ENCODE peak calls at places on chromosomes 6 and 20, in nine cellular contexts. W is GM06990; V is spleen; A is naive thymus-derived CD4-positive, alpha-beta T cell; D is pancreas; Z is kidney; K is Caco-2; I is fibroblast of lung; U is heart left ventricle. J is an unnamed sample. For H3K36me3, the result is how much of the 10 kb centered on the place peaks cover.

GRCh38 chr6:136517002-136517401 is 33.2 kb downstream of the MAP7 start:
- DNase-seq in W (no peak), V (no peak), A (no peak), D (no peak), Z (no peak), K (no peak), I (no peak), U (no peak), J (no peak)

GRCh38 chr6:122079906-122080305 is 319.5 kb upstream of the HSF2 start:
- DNase-seq in W (no peak), V (no peak), A (no peak), D (no peak), Z (no peak), K (no peak), I (no peak), U (no peak), J (no peak)

GRCh38 chr6:11368760-11369159 is 136.3 kb upstream of the NEDD9 start:
- DNase-seq in W (peak), V (no peak), A (no peak), D (no peak), Z (no peak), K (no peak), I (peak), U (no peak), J (no peak)

GRCh38 chr6:152897807-152898399 is 84.9 kb downstream of the FBXO5 start:
- DNase-seq in W (peak), V (peak), A (peak), D (peak), Z (peak), K (peak), I (peak), U (peak), J (no peak)

GRCh38 chr6:105432797-105433196 is 29.9 kb upstream of the PREP start:
- DNase-seq in W (no peak), V (no peak), A (no peak), D (no peak), Z (no peak), K (no peak), I (peak), U (no peak), J (no peak)

GRCh38 chr6:108942556-108943492 is 94.6 kb downstream of the ARMC2 start:
- DNase-seq in W (no peak), V (peak), A (peak), D (no peak), Z (no peak), K (no peak), I (no peak), U (no peak), J (no peak)

GRCh38 chr20:50870572-50871161 is 60.6 kb downstream of the ADNP start:
- DNase-seq in W (no peak), V (peak), A (no peak), D (no peak), Z (no peak), K (no peak), I (peak), U (peak), J (no peak)

GRCh38 chr6:117022774-117023173 is 145.7 kb downstream of the RFX6 start:
- DNase-seq in W (no peak), V (no peak), A (no peak), D (no peak), Z (no peak), K (no peak), I (no peak), U (no peak), J (no peak)

GRCh38 chr6:73801652-73802268 is 105.8 kb downstream of the CD109 start:
- DNase-seq in W (no peak), V (no peak), A (no peak), D (no peak), Z (no peak), K (no peak), I (no peak), U (no peak), J (no peak)

GRCh38 chr6:89508755-89509563 is 76.0 kb downstream of the ANKRD6 start:
- DNase-seq in W (no peak), V (no peak), A (no peak), D (peak), Z (no peak), K (no peak), I (peak), U (no peak), J (no peak)

GRCh38 chr20:33947709-33948295 is 45.9 kb upstream of the RALY start:
- DNase-seq in W (no peak), V (no peak), A (peak), D (no peak), Z (no peak), K (peak), I (peak), U (no peak), J (no peak)

GRCh38 chr6:72216222-72217106 is 330.1 kb downstream of the RIMS1 start:
- DNase-seq in W (no peak), V (no peak), A (no peak), D (no peak), Z (no peak), K (peak), I (no peak), U (no peak), J (no peak)

GRCh38 chr6:46491201-46491788 is at the start of gene RCAN2:
- DNase-seq in W (peak), V (peak), A (no peak), D (peak), Z (peak), K (peak), I (peak), U (peak), J (peak)

GRCh38 chr6:25717856-25718740 is 36.4 kb upstream of the SLC17A4 start:
- DNase-seq in W (no peak), V (no peak), A (peak), D (no peak), Z (no peak), K (peak), I (peak), U (no peak), J (no peak)

GRCh38 chr20:37781626-37782025 is 87.8 kb downstream of the CTNNBL1 start:
- DNase-seq in W (no peak), V (no peak), A (no peak), D (no peak), Z (no peak), K (peak), I (peak), U (no peak), J (no peak)

GRCh38 chr20:45985573-45985972 is 13.6 kb upstream of the ZNF335 start:
- DNase-seq in W (no peak), V (no peak), A (no peak), D (no peak), Z (peak), K (peak), I (no peak), U (no peak), J (no peak)

GRCh38 chr6:130602151-130602770 is 224.9 kb upstream of the SMLR1 start:
- DNase-seq in W (no peak), V (no peak), A (no peak), D (no peak), Z (no peak), K (no peak), I (peak), U (no peak), J (no peak)

GRCh38 chr6:165686966-165687365 is 23.9 kb upstream of the PDE10A start:
- DNase-seq in W (no peak), V (no peak), A (no peak), D (no peak), Z (no peak), K (no peak), I (no peak), U (no peak), J (no peak)

GRCh38 chr20:12331236-12331635 is 413.5 kb downstream of the BTBD3 start:
- DNase-seq in W (no peak), V (no peak), A (no peak), D (no peak), Z (no peak), K (no peak), I (no peak), U (no peak), J (no peak)

GRCh38 chr6:28355743-28356665 is 6.3 kb downstream of the ZKSCAN3 start:
- DNase-seq in W (peak), V (peak), A (peak), D (peak), Z (peak), K (peak), I (peak), U (peak), J (peak)

GRCh38 chr6:135600086-135600702 is 102.7 kb upstream of the AHI1 start:
- DNase-seq in W (no peak), V (no peak), A (no peak), D (no peak), Z (no peak), K (no peak), I (no peak), U (no peak), J (no peak)

GRCh38 chr20:33896509-33896908 is 85.4 kb downstream of the CHMP4B start:
- DNase-seq in W (no peak), V (no peak), A (no peak), D (no peak), Z (no peak), K (no peak), I (peak), U (no peak), J (no peak)

GRCh38 chr6:73041051-73041450 is 184.2 kb downstream of the KHDC1L start:
- DNase-seq in W (no peak), V (no peak), A (no peak), D (no peak), Z (no peak), K (no peak), I (no peak), U (no peak), J (no peak)

GRCh38 chr6:157314705-157315321 is 8.5 kb downstream of the TMEM242 start:
- DNase-seq in W (no peak), V (no peak), A (peak), D (no peak), Z (no peak), K (peak), I (peak), U (no peak), J (no peak)

GRCh38 chr6:17394192-17394611 is 807 bp downstream of the CAP2 start:
- DNase-seq in W (no peak), V (no peak), A (no peak), D (peak), Z (peak), K (peak), I (peak), U (no peak), J (no peak)

GRCh38 chr6:144797881-144798589 is 512.9 kb downstream of the UTRN start:
- DNase-seq in W (no peak), V (no peak), A (no peak), D (no peak), Z (no peak), K (no peak), I (peak), U (no peak), J (no peak)

GRCh38 chr6:111411046-111411445 is 72.0 kb downstream of the REV3L start:
- DNase-seq in W (no peak), V (no peak), A (no peak), D (no peak), Z (no peak), K (no peak), I (no peak), U (no peak), J (no peak)

GRCh38 chr6:136921521-136921935 is 573 bp upstream of the SLC35D3 start:
- DNase-seq in W (no peak), V (no peak), A (no peak), D (peak), Z (no peak), K (peak), I (no peak), U (peak), J (no peak)

GRCh38 chr6:40715501-40716403 is 128.6 kb upstream of the LRFN2 start:
- DNase-seq in W (no peak), V (no peak), A (no peak), D (no peak), Z (no peak), K (no peak), I (no peak), U (no peak), J (no peak)

GRCh38 chr6:108559884-108560462 is 744 bp upstream of the FOXO3 start:
- DNase-seq in W (no peak), V (peak), A (peak), D (no peak), Z (peak), K (peak), I (peak), U (no peak), J (no peak)

GRCh38 chr20:24792641-24793495 is 156.2 kb upstream of the CST7 start:
- DNase-seq in W (no peak), V (peak), A (no peak), D (no peak), Z (no peak), K (no peak), I (no peak), U (no peak), J (no peak)

GRCh38 chr6:85551264-85551663 is 42.4 kb downstream of the SNX14 start:
- DNase-seq in W (no peak), V (no peak), A (no peak), D (no peak), Z (no peak), K (peak), I (no peak), U (no peak), J (no peak)

GRCh38 chr6:11093065-11093590 is 506 bp upstream of the SMIM13 start:
- DNase-seq in W (no peak), V (no peak), A (no peak), D (no peak), Z (no peak), K (no peak), I (peak), U (no peak), J (no peak)

GRCh38 chr6:103280417-103280816 is 1579.3 kb downstream of the HACE1 start:
- DNase-seq in W (no peak), V (no peak), A (no peak), D (no peak), Z (no peak), K (no peak), I (no peak), U (no peak), J (no peak)

GRCh38 chr6:3773696-3774298 is 22.3 kb upstream of the PXDC1 start:
- DNase-seq in W (no peak), V (no peak), A (no peak), D (no peak), Z (no peak), K (no peak), I (peak), U (no peak), J (no peak)

DNA sequence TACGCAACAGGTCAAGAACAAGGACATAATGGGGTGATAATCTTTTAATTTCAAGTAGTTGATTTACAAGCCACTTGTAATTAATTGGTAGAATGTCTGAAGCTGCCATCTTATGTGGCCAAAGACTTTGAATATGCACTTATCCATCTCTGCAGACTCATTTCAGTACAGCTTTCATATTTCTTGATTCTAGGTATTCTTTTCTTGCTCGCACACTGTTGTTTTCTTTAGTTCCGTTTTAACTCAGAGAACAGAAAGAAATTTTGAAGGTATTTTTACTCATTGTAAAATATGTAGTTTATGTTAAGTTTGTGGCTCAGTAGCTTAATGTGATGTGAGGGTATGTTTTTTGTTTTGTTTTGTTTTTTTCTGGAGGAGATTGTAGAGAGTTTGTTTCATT is 73.9 kb downstream of the UBR2 start:
- DNase-seq in W (no peak), V (no peak), A (no peak), D (no peak), Z (no peak), K (no peak), I (no peak), U (no peak), J (no peak)
- H3K36me3 ChIP-seq in W (under half), V (half or more), A (under half), D (under half), Z (under half), K (under half), I (under half), U (half or more), J (half or more)

GRCh38 chr6:30829639-30830250 is 54.6 kb upstream of the DDR1 start:
- DNase-seq in W (no peak), V (no peak), A (no peak), D (peak), Z (no peak), K (no peak), I (no peak), U (no peak), J (no peak)
- H3K4me3 ChIP-seq in W (no peak), V (peak), A (peak), D (no peak), Z (no peak), K (no peak), I (no peak), U (no peak), J (no peak)

GRCh38 chr6:15491986-15492269 is 170.9 kb downstream of the DTNBP1 start:
- DNase-seq in W (no peak), V (no peak), A (no peak), D (no peak), Z (no peak), K (no peak), I (no peak), U (no peak), J (no peak)
- H3K36me3 ChIP-seq in W (under half), V (under half), A (under half), D (under half), Z (under half), K (under half), I (under half), U (under half), J (under half)

GRCh38 chr6:35603326-35604202 is 85.2 kb downstream of the FKBP5 start:
- DNase-seq in W (no peak), V (peak), A (no peak), D (no peak), Z (no peak), K (no peak), I (peak), U (no peak), J (no peak)
- H3K4me3 ChIP-seq in W (no peak), V (no peak), A (peak), D (no peak), Z (no peak), K (no peak), I (no peak), U (no peak), J (no peak)

GRCh38 chr6:43434943-43435342 is 7.6 kb downstream of the ABCC10 start:
- DNase-seq in W (no peak), V (no peak), A (no peak), D (no peak), Z (no peak), K (no peak), I (no peak), U (no peak), J (no peak)
- H3K36me3 ChIP-seq in W (under half), V (under half), A (under half), D (under half), Z (under half), K (under half), I (under half), U (under half), J (under half)

DNA sequence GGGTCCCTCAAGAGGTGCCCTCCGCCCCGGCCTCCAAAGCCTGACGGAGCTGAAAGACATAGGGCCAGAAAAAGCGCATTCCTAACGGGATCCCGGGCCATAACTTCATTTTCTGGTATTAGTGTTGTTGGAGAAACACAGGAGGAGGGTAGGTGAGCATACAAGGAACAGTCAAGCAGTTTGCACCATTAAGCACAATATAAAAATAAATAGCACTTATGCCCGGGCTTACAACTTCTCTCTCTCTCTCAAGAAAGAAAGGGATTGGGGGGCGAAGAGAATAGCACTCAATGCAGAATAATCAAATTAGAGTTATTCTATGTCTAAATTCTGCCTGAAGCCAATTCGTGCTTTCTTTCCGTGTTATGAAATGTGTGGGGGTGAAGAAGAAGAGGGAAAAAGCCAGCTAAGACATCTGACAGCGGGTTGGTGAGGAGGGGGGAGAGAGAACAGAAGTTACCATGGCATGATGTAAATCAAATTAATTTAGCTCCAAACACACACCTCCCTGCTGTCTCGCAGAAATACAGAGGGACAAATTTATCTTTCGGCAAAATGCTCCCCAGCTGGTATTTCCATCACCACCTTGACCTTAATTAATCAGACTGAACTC is 493 bp upstream of the METTL24 start:
- DNase-seq in W (no peak), V (no peak), A (no peak), D (no peak), Z (no peak), K (no peak), I (no peak), U (no peak), J (no peak)
- H3K4me3 ChIP-seq in W (no peak), V (peak), A (no peak), D (peak), Z (peak), K (peak), I (peak), U (peak), J (peak)

DNA sequence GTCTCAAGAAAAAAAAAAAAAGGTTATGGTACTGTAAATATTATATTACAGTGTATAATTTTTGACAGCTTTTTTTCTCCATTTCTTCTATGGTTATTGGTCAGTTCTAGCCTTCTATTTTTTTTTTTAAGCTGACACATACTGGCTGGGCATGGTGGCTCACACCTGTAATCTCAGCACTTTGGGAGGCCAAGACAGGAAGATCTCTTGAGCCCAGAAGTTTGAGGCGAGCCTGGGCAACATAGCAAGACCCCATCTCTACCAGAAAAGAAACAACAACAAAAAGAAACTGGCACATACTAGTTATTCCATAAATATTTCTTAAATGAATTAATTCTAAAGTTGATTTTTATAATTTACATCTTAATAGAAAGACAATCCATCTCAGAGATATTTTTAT is 27.6 kb upstream of the PRND start:
- DNase-seq in W (no peak), V (no peak), A (no peak), D (no peak), Z (no peak), K (no peak), I (no peak), U (no peak), J (no peak)
- H3K36me3 ChIP-seq in W (under half), V (under half), A (under half), D (under half), Z (under half), K (under half), I (under half), U (under half), J (under half)

DNA sequence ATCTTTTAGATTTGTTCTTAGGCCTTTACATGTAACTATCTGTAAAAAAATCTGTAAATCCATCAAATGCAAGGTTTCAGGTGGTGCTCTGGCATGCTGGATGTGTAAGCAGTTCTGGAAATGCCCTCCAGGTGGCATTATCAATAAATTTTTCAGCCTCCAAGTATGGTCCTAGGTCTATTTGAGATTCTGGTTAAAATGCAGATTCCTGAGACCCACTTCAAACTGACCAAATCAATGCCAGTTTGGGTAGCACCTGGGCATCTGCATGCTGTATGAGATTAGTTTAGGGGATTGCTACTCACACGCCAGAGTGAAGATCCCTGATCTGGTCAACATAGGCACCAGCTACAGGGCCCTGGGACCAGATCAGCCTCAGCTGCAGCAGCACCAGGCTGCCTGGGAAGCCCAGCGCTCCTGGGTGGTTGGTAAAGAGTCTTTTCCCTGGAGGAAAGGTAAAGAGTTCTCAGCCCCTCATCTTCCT is 507.3 kb upstream of the CITED2 start:
- DNase-seq in W (no peak), V (no peak), A (peak), D (no peak), Z (no peak), K (peak), I (peak), U (no peak), J (no peak)
- H3K4me3 ChIP-seq in W (no peak), V (no peak), A (no peak), D (no peak), Z (no peak), K (no peak), I (no peak), U (no peak), J (peak)

GRCh38 chr6:87152528-87152950 is 2.8 kb upstream of the ZNF292 start:
- DNase-seq in W (no peak), V (no peak), A (no peak), D (no peak), Z (no peak), K (no peak), I (peak), U (no peak), J (no peak)

GRCh38 chr6:87151471-87151785 is 3.9 kb upstream of the ZNF292 start:
- DNase-seq in W (no peak), V (no peak), A (no peak), D (no peak), Z (no peak), K (no peak), I (no peak), U (no peak), J (no peak)

GRCh38 chr6:87154641-87155271 is 609 bp upstream of the ZNF292 start:
- DNase-seq in W (no peak), V (no peak), A (no peak), D (no peak), Z (no peak), K (no peak), I (peak), U (no peak), J (no peak)

GRCh38 chr6:87155272-87155919 is at the start of gene ZNF292:
- DNase-seq in W (peak), V (peak), A (peak), D (peak), Z (peak), K (peak), I (peak), U (peak), J (peak)

GRCh38 chr6:87151786-87152527 is 3.4 kb upstream of the ZNF292 start:
- DNase-seq in W (peak), V (peak), A (peak), D (peak), Z (peak), K (peak), I (peak), U (peak), J (peak)
- H3K36me3 ChIP-seq in W (under half), V (under half), A (under half), D (under half), Z (under half), K (under half), I (under half), U (under half), J (under half)